ENCODE peak calls at places on chromosome X, in four cellular contexts. One of them, this sample, is unnamed.

GRCh38 chrX:70479197-70479969 is 34.7 kb downstream of the DLG3 start:
- DNase-seq in K562: no peak
- DNase-seq in WTC11: no peak
- DNase-seq in GM12878: no peak
- DNase-seq in this sample: peak

GRCh38 chrX:19739683-19740082 is 147.7 kb downstream of the SH3KBP1 start:
- DNase-seq in WTC11: peak
- DNase-seq in GM12878: no peak
- DNase-seq in K562: peak
- DNase-seq in this sample: peak

GRCh38 chrX:138287200-138287865 is 424.2 kb downstream of the FGF13 start:
- DNase-seq in WTC11: no peak
- DNase-seq in GM12878: no peak
- DNase-seq in K562: no peak
- DNase-seq in this sample: no peak

GRCh38 chrX:153828723-153829548 is 1.4 kb downstream of the PDZD4 start:
- DNase-seq in K562: no peak
- DNase-seq in GM12878: no peak
- DNase-seq in WTC11: peak
- DNase-seq in this sample: peak

GRCh38 chrX:103330601-103331397 is 760 bp downstream of the TCEAL7 start:
- DNase-seq in GM12878: no peak
- DNase-seq in WTC11: peak
- DNase-seq in K562: no peak
- DNase-seq in this sample: no peak

GRCh38 chrX:103585421-103586313 is at the start of gene TCEAL4:
- DNase-seq in WTC11: peak
- DNase-seq in GM12878: no peak
- DNase-seq in K562: no peak
- DNase-seq in this sample: no peak

GRCh38 chrX:37331546-37331945 is 17.6 kb upstream of the PRRG1 start:
- DNase-seq in K562: no peak
- DNase-seq in WTC11: no peak
- DNase-seq in GM12878: no peak
- DNase-seq in this sample: no peak

GRCh38 chrX:153539171-153539978 is 21.9 kb downstream of the ATP2B3 start:
- DNase-seq in WTC11: peak
- DNase-seq in GM12878: no peak
- DNase-seq in K562: peak
- DNase-seq in this sample: peak

GRCh38 chrX:22634081-22634480 is 361.4 kb downstream of the CBLL2 start:
- DNase-seq in K562: no peak
- DNase-seq in GM12878: no peak
- DNase-seq in WTC11: no peak
- DNase-seq in this sample: no peak

GRCh38 chrX:109707322-109707721 is 25.7 kb downstream of the ACSL4 start:
- DNase-seq in K562: no peak
- DNase-seq in WTC11: no peak
- DNase-seq in GM12878: no peak
- DNase-seq in this sample: no peak

GRCh38 chrX:68941385-68941952 is 112.6 kb downstream of the EFNB1 start:
- DNase-seq in K562: no peak
- DNase-seq in WTC11: no peak
- DNase-seq in GM12878: no peak
- DNase-seq in this sample: no peak

GRCh38 chrX:115940888-115941332 is 229.6 kb upstream of the AGTR2 start:
- DNase-seq in GM12878: peak
- DNase-seq in K562: no peak
- DNase-seq in WTC11: peak
- DNase-seq in this sample: peak

GRCh38 chrX:150792949-150793527 is 99.8 kb downstream of the MTMR1 start:
- DNase-seq in K562: no peak
- DNase-seq in WTC11: no peak
- DNase-seq in GM12878: no peak
- DNase-seq in this sample: no peak

GRCh38 chrX:54825716-54826428 is 18.3 kb downstream of the MAGED2 start:
- DNase-seq in WTC11: peak
- DNase-seq in GM12878: no peak
- DNase-seq in K562: no peak
- DNase-seq in this sample: no peak

GRCh38 chrX:119690921-119691716 is 1.8 kb downstream of the SEPTIN6 start:
- DNase-seq in GM12878: no peak
- DNase-seq in WTC11: no peak
- DNase-seq in K562: peak
- DNase-seq in this sample: no peak

GRCh38 chrX:140733766-140734342 is 24.3 kb downstream of the LINC00632 start:
- DNase-seq in K562: peak
- DNase-seq in GM12878: no peak
- DNase-seq in WTC11: peak
- DNase-seq in this sample: peak

GRCh38 chrX:729583-730409 is 99.2 kb downstream of the SHOX start:
- DNase-seq in K562: no peak
- DNase-seq in GM12878: no peak
- DNase-seq in WTC11: no peak
- DNase-seq in this sample: no peak

DNA sequence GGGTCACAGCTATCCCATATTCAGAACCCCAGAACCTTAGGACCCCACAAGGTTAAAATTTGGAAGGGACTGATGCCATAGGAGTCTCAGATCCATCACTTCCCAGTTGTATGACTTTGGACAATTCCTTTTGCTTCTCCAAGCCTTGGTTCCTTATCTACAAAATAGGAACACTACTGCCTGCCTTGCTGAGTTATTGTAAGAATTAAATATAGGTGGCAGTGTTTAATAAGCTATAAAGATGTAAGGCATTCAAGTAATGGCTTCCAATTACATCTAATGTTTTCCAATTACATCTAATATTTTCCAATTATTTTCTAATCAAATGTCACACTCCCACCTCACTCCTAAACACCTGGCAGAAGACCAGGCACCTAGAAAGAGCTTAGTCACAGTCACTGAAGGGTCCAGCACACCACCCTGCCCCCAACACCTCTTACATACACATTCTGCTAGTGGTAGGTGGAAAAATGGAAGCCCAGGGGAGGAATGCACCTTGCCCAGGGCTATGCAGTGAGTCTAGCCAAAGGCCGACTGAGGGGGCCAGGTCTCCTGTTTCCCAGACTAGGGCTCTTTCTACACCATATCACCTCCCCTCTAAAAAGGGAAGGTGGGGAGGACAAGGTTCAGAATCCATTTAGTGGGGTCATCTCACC is 24.5 kb upstream of the KDM5C start:
- DNase-seq in GM12878: no peak
- DNase-seq in K562: no peak
- DNase-seq in WTC11: no peak
- DNase-seq in this sample: no peak
- TF ChIP-seq CREM in GM12878: no peak
- TF ChIP-seq CREM in K562: no peak
- TF ChIP-seq CREM in WTC11: no peak
- TF ChIP-seq CREM in this sample: no peak

GRCh38 chrX:47637546-47638195 is 7.9 kb upstream of the CFP start:
- DNase-seq in GM12878: no peak
- DNase-seq in K562: peak
- DNase-seq in WTC11: peak
- DNase-seq in this sample: no peak
- TF ChIP-seq CREM in GM12878: no peak
- TF ChIP-seq CREM in K562: no peak
- TF ChIP-seq CREM in WTC11: no peak
- TF ChIP-seq CREM in this sample: no peak

DNA sequence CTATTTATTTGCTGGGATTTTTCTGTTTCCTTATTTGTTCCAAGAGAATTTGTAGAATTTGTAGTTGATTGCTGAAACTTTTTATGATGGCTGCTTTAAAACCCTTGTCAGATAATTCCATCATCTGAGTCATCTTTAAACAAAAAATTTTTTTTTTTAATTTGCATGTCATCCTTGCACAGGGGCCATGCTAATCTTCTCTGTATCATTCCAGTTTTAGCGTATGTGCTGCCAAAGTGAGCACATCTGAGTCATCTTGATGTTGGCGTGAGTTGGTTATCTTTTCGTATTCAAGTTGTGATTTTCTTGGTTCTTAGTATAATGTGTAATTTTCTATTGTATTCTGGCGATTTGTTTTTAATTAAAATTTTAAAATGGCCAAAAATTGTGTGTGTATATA is 18.7 kb upstream of the ZNF157 start:
- DNase-seq in WTC11: no peak
- DNase-seq in GM12878: no peak
- DNase-seq in K562: no peak
- DNase-seq in this sample: no peak
- TF ChIP-seq CREM in WTC11: no peak
- TF ChIP-seq CREM in GM12878: no peak
- TF ChIP-seq CREM in K562: no peak
- TF ChIP-seq CREM in this sample: no peak

DNA sequence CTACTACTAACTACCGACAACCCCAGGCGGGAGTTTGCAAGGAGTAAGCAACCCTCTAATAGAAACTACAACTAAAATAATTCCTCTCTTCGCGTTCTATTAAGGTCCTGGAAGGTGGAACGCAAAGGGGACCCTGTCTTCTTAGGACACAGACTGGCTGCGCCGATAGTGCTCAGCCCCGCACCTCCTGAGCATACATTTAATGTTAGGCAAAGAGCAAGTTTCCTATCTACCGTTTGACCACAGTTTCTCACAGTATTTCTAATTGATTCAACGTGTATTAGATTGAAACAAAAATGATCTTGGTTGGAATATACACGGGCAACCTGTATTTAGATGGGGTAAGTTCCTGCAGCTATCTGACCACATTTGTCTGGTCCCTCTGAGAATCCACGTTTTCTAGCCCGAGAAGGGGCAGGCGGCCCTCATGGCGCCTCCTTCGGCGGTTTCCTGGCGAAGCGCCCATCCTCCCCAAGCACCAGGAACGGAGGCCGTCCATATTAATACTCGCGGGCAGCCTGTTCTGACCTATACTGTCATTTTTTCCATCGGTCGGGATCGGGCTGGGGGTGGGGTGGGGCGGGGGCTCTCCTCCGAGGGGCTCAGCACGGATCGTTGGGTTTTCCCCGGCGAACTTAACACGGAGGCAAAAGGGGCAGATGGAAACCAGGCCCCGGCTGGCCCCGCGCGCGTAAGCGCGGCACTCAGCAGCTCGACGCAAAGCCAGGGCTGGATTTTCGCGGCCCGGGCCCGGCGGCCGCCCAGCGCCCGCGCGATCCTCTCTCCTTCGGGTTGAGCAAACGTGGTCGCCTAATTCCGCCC is 77.0 kb upstream of the BCOR start:
- DNase-seq in K562: no peak
- DNase-seq in GM12878: no peak
- DNase-seq in WTC11: peak
- DNase-seq in this sample: peak
- TF ChIP-seq CREM in K562: no peak
- TF ChIP-seq CREM in GM12878: no peak
- TF ChIP-seq CREM in WTC11: no peak
- TF ChIP-seq CREM in this sample: no peak

DNA sequence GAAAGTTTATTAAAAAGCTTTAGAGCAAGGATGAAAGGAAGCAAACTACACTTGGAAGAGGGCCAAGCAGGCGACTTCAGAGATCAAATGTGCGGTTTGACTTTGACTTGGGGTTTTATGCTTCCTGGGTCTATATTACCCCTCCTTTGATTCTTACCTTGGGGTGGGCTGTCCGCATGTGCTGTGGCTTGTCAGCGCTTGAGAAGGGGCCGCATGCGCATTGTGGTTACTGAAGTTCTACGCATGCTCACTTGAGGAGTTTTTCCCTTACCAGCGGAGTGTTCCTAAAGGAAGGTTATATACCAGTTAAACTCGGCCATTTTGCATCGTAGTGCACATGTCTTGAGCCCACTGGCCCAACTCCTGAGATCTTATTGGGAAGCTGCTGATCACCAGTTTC is 9.9 kb downstream of the ZNF157 start:
- DNase-seq in K562: no peak
- DNase-seq in GM12878: peak
- DNase-seq in WTC11: no peak
- DNase-seq in this sample: peak
- TF ChIP-seq CREM in K562: no peak
- TF ChIP-seq CREM in GM12878: no peak
- TF ChIP-seq CREM in WTC11: no peak
- TF ChIP-seq CREM in this sample: no peak

This sample was measured in HepG2.